ENCODE peak calls at places on chromosome 14, in ten cellular contexts. M, K, V, S, G, O, C, E, W and D are unnamed samples.

GRCh38 chr14:69658664-69659261 is 47.4 kb downstream of the SUSD6 start:
- DNase-seq in M (no peak), K (no peak), V (no peak), S (no peak), G (no peak), O (no peak), C (no peak), E (no peak), W (no peak), D (no peak)

GRCh38 chr14:53391631-53392030 is 238.5 kb upstream of the DDHD1 start:
- DNase-seq in M (no peak), K (no peak), V (no peak), S (no peak), G (no peak), O (peak), C (no peak), E (no peak), W (no peak), D (no peak)

GRCh38 chr14:100617715-100618693 is 30.8 kb upstream of the BEGAIN start:
- DNase-seq in M (no peak), K (no peak), V (no peak), S (no peak), G (no peak), O (peak), C (no peak), E (no peak), W (no peak), D (no peak)

GRCh38 chr14:94129758-94130414 is 482 bp upstream of the IFI27L2 start:
- DNase-seq in M (peak), K (no peak), V (peak), S (peak), G (peak), O (peak), C (peak), E (no peak), W (no peak), D (no peak)

GRCh38 chr14:35341454-35342159 is 49.4 kb downstream of the PSMA6 start:
- DNase-seq in M (peak), K (no peak), V (no peak), S (peak), G (peak), O (peak), C (peak), E (peak), W (no peak), D (peak)

GRCh38 chr14:99195602-99196309 is 76.2 kb downstream of the BCL11B start:
- DNase-seq in M (peak), K (no peak), V (no peak), S (no peak), G (no peak), O (no peak), C (no peak), E (no peak), W (no peak), D (no peak)

GRCh38 chr14:101113108-101113612 is 209.6 kb upstream of the RTL1 start:
- DNase-seq in M (no peak), K (no peak), V (no peak), S (no peak), G (peak), O (no peak), C (no peak), E (peak), W (no peak), D (no peak)

GRCh38 chr14:32470161-32470705 is 141.1 kb downstream of the AKAP6 start:
- DNase-seq in M (no peak), K (no peak), V (no peak), S (no peak), G (no peak), O (no peak), C (no peak), E (no peak), W (no peak), D (no peak)

GRCh38 chr14:69316449-69317391 is 56.8 kb downstream of the GALNT16 start:
- DNase-seq in M (no peak), K (no peak), V (no peak), S (no peak), G (peak), O (peak), C (no peak), E (no peak), W (no peak), D (no peak)

GRCh38 chr14:95500201-95500681 is 16.2 kb downstream of the SYNE3 start:
- DNase-seq in M (no peak), K (no peak), V (no peak), S (no peak), G (no peak), O (no peak), C (no peak), E (no peak), W (no peak), D (no peak)

GRCh38 chr14:94135476-94135875 is 6.1 kb upstream of the IFI27L2 start:
- DNase-seq in M (no peak), K (no peak), V (no peak), S (no peak), G (no peak), O (no peak), C (no peak), E (no peak), W (no peak), D (no peak)

GRCh38 chr14:72111921-72112320 is 179.7 kb downstream of the RGS6 start:
- DNase-seq in M (no peak), K (no peak), V (no peak), S (no peak), G (no peak), O (no peak), C (no peak), E (no peak), W (no peak), D (no peak)

GRCh38 chr14:52551696-52552062 is 626 bp downstream of the TXNDC16 start:
- DNase-seq in M (peak), K (no peak), V (no peak), S (no peak), G (no peak), O (peak), C (peak), E (no peak), W (no peak), D (no peak)

GRCh38 chr14:99230271-99231141 is 41.5 kb downstream of the BCL11B start:
- DNase-seq in M (no peak), K (peak), V (no peak), S (peak), G (no peak), O (no peak), C (no peak), E (no peak), W (peak), D (peak)

GRCh38 chr14:52883658-52884057 is 67.2 kb downstream of the FERMT2 start:
- DNase-seq in M (no peak), K (no peak), V (no peak), S (no peak), G (no peak), O (no peak), C (no peak), E (no peak), W (no peak), D (no peak)

GRCh38 chr14:55706893-55707292 is 126.9 kb downstream of the KTN1 start:
- DNase-seq in M (no peak), K (no peak), V (no peak), S (no peak), G (no peak), O (no peak), C (no peak), E (no peak), W (no peak), D (no peak)

GRCh38 chr14:101562659-101563351 is 1.5 kb downstream of the DIO3 start:
- DNase-seq in M (peak), K (no peak), V (no peak), S (no peak), G (no peak), O (no peak), C (peak), E (no peak), W (no peak), D (no peak)